ENCODE peak calls at places on chromosome 22, in seven cellular contexts. R is H1, C is mesenchymal stem cell, Q is neuronal stem cell, H is H9, F is IMR-90, S is mesendoderm. A is an unnamed sample. For H3K4me1, the result is how much of the 10 kb centered on the place peaks cover.

GRCh38 chr22:49930128-49930527 is 11.7 kb downstream of the CRELD2 start:
- DNase-seq in F (no peak), Q (no peak), S (no peak), H (no peak), R (no peak), C (no peak), A (no peak)

GRCh38 chr22:24225044-24225601 is 19.8 kb downstream of the GGT5 start:
- DNase-seq in H (no peak), C (no peak), Q (no peak), F (no peak), R (no peak), S (no peak), A (no peak)

GRCh38 chr22:38700789-38701628 is at the start of gene JOSD1:
- DNase-seq in C (peak), R (peak), F (peak), H (peak), Q (peak), S (peak), A (peak)

GRCh38 chr22:37498289-37498909 is 12.2 kb upstream of the MFNG start:
- DNase-seq in R (peak), F (no peak), C (no peak), Q (peak), S (peak), H (peak), A (no peak)

GRCh38 chr22:27662359-27663030 is 139.1 kb downstream of the MN1 start:
- DNase-seq in C (no peak), H (no peak), F (no peak), Q (no peak), R (no peak), S (no peak), A (no peak)

GRCh38 chr22:45934659-45935341 is 42.2 kb downstream of the WNT7B start:
- DNase-seq in C (peak), R (no peak), H (no peak), F (peak), Q (no peak), S (no peak), A (no peak)

GRCh38 chr22:44188986-44189630 is 8.4 kb downstream of the PARVG start:
- DNase-seq in R (no peak), Q (no peak), C (no peak), H (no peak), S (no peak), F (no peak), A (no peak)

GRCh38 chr22:20158366-20159036 is 7.6 kb upstream of the CCDC188 start:
- DNase-seq in Q (no peak), H (no peak), R (no peak), F (no peak), S (no peak), C (no peak), A (no peak)

GRCh38 chr22:43539572-43540533 is 128.0 kb downstream of the MPPED1 start:
- DNase-seq in H (peak), S (no peak), Q (no peak), R (no peak), F (no peak), C (no peak), A (no peak)

GRCh38 chr22:46957521-46957920 is 195.1 kb downstream of the TBC1D22A start:
- DNase-seq in S (no peak), Q (no peak), H (no peak), F (no peak), R (no peak), C (no peak), A (no peak)

GRCh38 chr22:38471237-38471636 is 3.3 kb downstream of the KDELR3 start:
- DNase-seq in H (peak), S (no peak), C (no peak), R (no peak), F (no peak), Q (no peak), A (no peak)

GRCh38 chr22:43008509-43008908 is 6.4 kb downstream of the PACSIN2 start:
- DNase-seq in S (no peak), Q (no peak), F (no peak), C (no peak), H (no peak), R (no peak), A (peak)

GRCh38 chr22:20530368-20531153 is 23.2 kb downstream of the MED15 start:
- DNase-seq in R (no peak), S (peak), F (peak), C (peak), H (no peak), Q (no peak), A (peak)

GRCh38 chr22:17726561-17727243 is 47.6 kb downstream of the BID start:
- DNase-seq in R (no peak), C (peak), H (no peak), S (no peak), Q (no peak), F (peak), A (peak)

GRCh38 chr22:39349506-39349966 is 255 bp upstream of the SYNGR1 start:
- DNase-seq in S (peak), H (no peak), R (peak), C (peak), Q (peak), F (no peak), A (peak)

GRCh38 chr22:40635008-40635939 is 1.2 kb downstream of the MRTFA start:
- DNase-seq in F (peak), Q (no peak), S (no peak), R (no peak), C (no peak), H (no peak), A (no peak)

GRCh38 chr22:22467112-22467511 is 41.4 kb downstream of the ZNF280B start:
- DNase-seq in S (no peak), H (no peak), R (no peak), C (no peak), Q (no peak), F (no peak), A (no peak)

GRCh38 chr22:36151006-36151595 is 9.5 kb downstream of the APOL3 start:
- DNase-seq in H (no peak), S (no peak), Q (no peak), R (no peak), F (no peak), C (no peak), A (no peak)
- H3K4me1 ChIP-seq in H (under half), S (under half), Q (under half), R (under half), F (under half), C (under half), A (under half)

GRCh38 chr22:36144886-36145541 is 15.5 kb downstream of the APOL3 start:
- DNase-seq in R (peak), H (peak), S (peak), Q (peak), F (peak), C (peak), A (peak)

GRCh38 chr22:36149464-36149863 is 11.1 kb downstream of the APOL3 start:
- DNase-seq in F (no peak), Q (no peak), C (no peak), R (no peak), S (no peak), H (peak), A (peak)

GRCh38 chr22:36147196-36147788 is 13.3 kb downstream of the APOL3 start:
- DNase-seq in C (no peak), R (no peak), H (no peak), F (no peak), Q (peak), S (peak), A (no peak)

GRCh38 chr22:36145881-36146280 is 14.7 kb downstream of the APOL3 start:
- DNase-seq in R (no peak), C (peak), S (no peak), Q (no peak), H (no peak), F (no peak), A (peak)

GRCh38 chr22:36148411-36148810 is 12.1 kb downstream of the APOL3 start:
- DNase-seq in R (no peak), Q (no peak), S (no peak), F (no peak), C (no peak), H (no peak), A (no peak)
- H2BK5ac ChIP-seq in R (no peak), Q (no peak), S (no peak), F (no peak), C (no peak), H (no peak), A (no peak)

GRCh38 chr22:30919973-30920372 is 48.6 kb downstream of the MORC2 start:
- DNase-seq in S (no peak), Q (no peak), H (no peak), C (no peak), F (no peak), R (no peak), A (no peak)
- H3K4me2 ChIP-seq in S (no peak), Q (no peak), H (no peak), C (no peak), F (no peak), R (no peak), A (no peak)

GRCh38 chr22:33578752-33579151 is 341.5 kb downstream of the LARGE1 start:
- DNase-seq in Q (no peak), R (no peak), F (no peak), C (no peak), H (no peak), S (no peak), A (no peak)
- H3K4me1 ChIP-seq in Q (under half), R (under half), F (under half), C (under half), H (under half), S (under half), A (under half)